ENCODE peak calls at places on chromosomes 4 and X, in six cellular contexts. B, J, V, Z, F and T are unnamed samples.

GRCh38 chrX:76248901-76249300 is 76.0 kb downstream of the PBDC1 start:
- DNase-seq in B (no peak), J (no peak), V (no peak), Z (no peak), F (no peak), T (no peak)

GRCh38 chr4:69376450-69376849 is 96.2 kb downstream of the UGT2B28 start:
- DNase-seq in B (no peak), J (no peak), V (no peak), Z (no peak), F (no peak), T (no peak)

GRCh38 chr4:80195441-80196139 is 1.7 kb upstream of the PRDM8 start:
- DNase-seq in B (no peak), J (no peak), V (no peak), Z (no peak), F (no peak), T (no peak)

GRCh38 chrX:51163730-51164129 is 168.9 kb upstream of the NUDT10 start:
- DNase-seq in B (no peak), J (no peak), V (no peak), Z (no peak), F (no peak), T (no peak)

GRCh38 chrX:101388604-101389003 is 2.2 kb upstream of the RPL36A start:
- DNase-seq in B (no peak), J (no peak), V (no peak), Z (no peak), F (no peak), T (no peak)

GRCh38 chrX:140180585-140180984 is 215.3 kb upstream of the CXorf66 start:
- DNase-seq in B (no peak), J (peak; percentile 82), V (peak; percentile 46), Z (no peak), F (no peak), T (peak; percentile 73)

GRCh38 chr4:54268151-54268550 is 39.1 kb downstream of the PDGFRA start:
- DNase-seq in B (no peak), J (peak; percentile 79), V (no peak), Z (no peak), F (no peak), T (no peak)

GRCh38 chr4:152408514-152409327 is 127.2 kb downstream of the FBXW7 start:
- DNase-seq in B (no peak), J (peak; percentile 50), V (peak; percentile 4), Z (no peak), F (no peak), T (no peak)

GRCh38 chr4:161791796-161792556 is 371.8 kb downstream of the FSTL5 start:
- DNase-seq in B (no peak), J (no peak), V (no peak), Z (no peak), F (no peak), T (no peak)

GRCh38 chrX:11351375-11352295 is 58.4 kb downstream of the AMELX start:
- DNase-seq in B (no peak), J (peak; percentile 84), V (no peak), Z (no peak), F (peak; percentile 60), T (peak; percentile 78)

GRCh38 chr4:55947912-55948725 is 626 bp upstream of the CEP135 start:
- DNase-seq in B (peak; percentile 7), J (peak; percentile 98), V (peak; percentile 77), Z (no peak), F (no peak), T (peak; percentile 81)

GRCh38 chrX:39653656-39654055 is 444.1 kb downstream of the BCOR start:
- DNase-seq in B (no peak), J (no peak), V (no peak), Z (peak; percentile 45), F (no peak), T (no peak)

GRCh38 chr4:183402771-183403170 is 41.7 kb upstream of the CDKN2AIP start:
- DNase-seq in B (no peak), J (no peak), V (no peak), Z (no peak), F (no peak), T (no peak)

GRCh38 chrX:45697591-45697990 is 496.9 kb upstream of the DIPK2B start:
- DNase-seq in B (no peak), J (peak; percentile 90), V (no peak), Z (no peak), F (no peak), T (no peak)

GRCh38 chr4:113636877-113637276 is 124.7 kb downstream of the CAMK2D start:
- DNase-seq in B (peak; percentile 15), J (peak; percentile 62), V (peak; percentile 4), Z (no peak), F (no peak), T (peak; percentile 80)

GRCh38 chrX:129845616-129846190 is 2.0 kb upstream of the ZDHHC9 start:
- DNase-seq in B (no peak), J (no peak), V (no peak), Z (no peak), F (no peak), T (no peak)